ENCODE peak calls at places on chromosomes 16 and 17, in six cellular contexts. One of them, this sample, is unnamed.

GRCh38 chr17:58281511-58282011 is 826 bp upstream of the MPO start:
- DNase-seq in fibroblast of mammary gland: no peak
- DNase-seq in upper lobe of left lung: no peak
- DNase-seq in CD4-positive, alpha-beta T cell: no peak
- DNase-seq in fibroblast of lung: no peak
- DNase-seq in foreskin fibroblast: no peak
- DNase-seq in this sample: no peak

GRCh38 chr17:47099987-47100711 is 88.9 kb downstream of the CDC27 start:
- DNase-seq in fibroblast of mammary gland: peak
- DNase-seq in upper lobe of left lung: peak
- DNase-seq in CD4-positive, alpha-beta T cell: peak
- DNase-seq in fibroblast of lung: peak
- DNase-seq in foreskin fibroblast: peak
- DNase-seq in this sample: peak

GRCh38 chr17:75365009-75365930 is 40.2 kb downstream of the GRB2 start:
- DNase-seq in fibroblast of mammary gland: no peak
- DNase-seq in foreskin fibroblast: no peak
- DNase-seq in CD4-positive, alpha-beta T cell: no peak
- DNase-seq in fibroblast of lung: no peak
- DNase-seq in upper lobe of left lung: no peak
- DNase-seq in this sample: no peak

GRCh38 chr17:81641825-81642489 is 5.0 kb downstream of the TSPAN10 start:
- DNase-seq in fibroblast of mammary gland: peak
- DNase-seq in CD4-positive, alpha-beta T cell: no peak
- DNase-seq in upper lobe of left lung: no peak
- DNase-seq in fibroblast of lung: peak
- DNase-seq in foreskin fibroblast: peak
- DNase-seq in this sample: peak

GRCh38 chr17:56064506-56064905 is 88.8 kb upstream of the ANKFN1 start:
- DNase-seq in foreskin fibroblast: no peak
- DNase-seq in fibroblast of mammary gland: no peak
- DNase-seq in upper lobe of left lung: no peak
- DNase-seq in CD4-positive, alpha-beta T cell: no peak
- DNase-seq in fibroblast of lung: no peak
- DNase-seq in this sample: no peak

GRCh38 chr16:54268340-54268739 is 18.2 kb downstream of the IRX3 start:
- DNase-seq in fibroblast of mammary gland: no peak
- DNase-seq in foreskin fibroblast: no peak
- DNase-seq in upper lobe of left lung: no peak
- DNase-seq in CD4-positive, alpha-beta T cell: no peak
- DNase-seq in fibroblast of lung: no peak
- DNase-seq in this sample: no peak

GRCh38 chr17:79388556-79389295 is 222.1 kb downstream of the RBFOX3 start:
- DNase-seq in fibroblast of lung: peak
- DNase-seq in fibroblast of mammary gland: peak
- DNase-seq in CD4-positive, alpha-beta T cell: no peak
- DNase-seq in foreskin fibroblast: peak
- DNase-seq in upper lobe of left lung: peak
- DNase-seq in this sample: peak

GRCh38 chr17:27502526-27503324 is 46.5 kb downstream of the KSR1 start:
- DNase-seq in fibroblast of lung: peak
- DNase-seq in upper lobe of left lung: no peak
- DNase-seq in foreskin fibroblast: peak
- DNase-seq in CD4-positive, alpha-beta T cell: no peak
- DNase-seq in fibroblast of mammary gland: peak
- DNase-seq in this sample: peak

GRCh38 chr16:81366316-81366932 is 51.7 kb downstream of the GAN start:
- DNase-seq in fibroblast of lung: peak
- DNase-seq in foreskin fibroblast: peak
- DNase-seq in upper lobe of left lung: no peak
- DNase-seq in CD4-positive, alpha-beta T cell: no peak
- DNase-seq in fibroblast of mammary gland: peak
- DNase-seq in this sample: peak

GRCh38 chr16:19167710-19168172 is 299 bp upstream of the SYT17 start:
- DNase-seq in fibroblast of lung: peak
- DNase-seq in fibroblast of mammary gland: peak
- DNase-seq in upper lobe of left lung: peak
- DNase-seq in CD4-positive, alpha-beta T cell: peak
- DNase-seq in foreskin fibroblast: peak
- DNase-seq in this sample: peak

GRCh38 chr17:48215583-48216139 is 108.1 kb downstream of the SNX11 start:
- DNase-seq in foreskin fibroblast: peak
- DNase-seq in CD4-positive, alpha-beta T cell: no peak
- DNase-seq in fibroblast of lung: peak
- DNase-seq in fibroblast of mammary gland: peak
- DNase-seq in upper lobe of left lung: no peak
- DNase-seq in this sample: peak

GRCh38 chr17:73690581-73691135 is 46.4 kb upstream of the SDK2 start:
- DNase-seq in foreskin fibroblast: no peak
- DNase-seq in fibroblast of mammary gland: no peak
- DNase-seq in CD4-positive, alpha-beta T cell: no peak
- DNase-seq in upper lobe of left lung: no peak
- DNase-seq in fibroblast of lung: no peak
- DNase-seq in this sample: no peak

GRCh38 chr16:23182675-23183485 is at the start of gene SCNN1G:
- DNase-seq in fibroblast of lung: no peak
- DNase-seq in upper lobe of left lung: peak
- DNase-seq in CD4-positive, alpha-beta T cell: no peak
- DNase-seq in foreskin fibroblast: peak
- DNase-seq in fibroblast of mammary gland: no peak
- DNase-seq in this sample: no peak

GRCh38 chr17:27362503-27362902 is 68.6 kb downstream of the WSB1 start:
- DNase-seq in fibroblast of lung: no peak
- DNase-seq in foreskin fibroblast: no peak
- DNase-seq in CD4-positive, alpha-beta T cell: no peak
- DNase-seq in upper lobe of left lung: no peak
- DNase-seq in fibroblast of mammary gland: no peak
- DNase-seq in this sample: no peak

GRCh38 chr16:17283022-17283421 is 187.7 kb downstream of the XYLT1 start:
- DNase-seq in upper lobe of left lung: no peak
- DNase-seq in CD4-positive, alpha-beta T cell: no peak
- DNase-seq in fibroblast of lung: no peak
- DNase-seq in foreskin fibroblast: no peak
- DNase-seq in fibroblast of mammary gland: no peak
- DNase-seq in this sample: no peak

GRCh38 chr16:86602521-86602920 is 24.2 kb downstream of the FOXL1 start:
- DNase-seq in upper lobe of left lung: no peak
- DNase-seq in CD4-positive, alpha-beta T cell: no peak
- DNase-seq in foreskin fibroblast: no peak
- DNase-seq in fibroblast of lung: no peak
- DNase-seq in fibroblast of mammary gland: no peak
- DNase-seq in this sample: no peak

GRCh38 chr17:75238684-75239191 is 22.7 kb downstream of the GGA3 start:
- DNase-seq in fibroblast of lung: peak
- DNase-seq in foreskin fibroblast: peak
- DNase-seq in upper lobe of left lung: peak
- DNase-seq in fibroblast of mammary gland: peak
- DNase-seq in CD4-positive, alpha-beta T cell: peak
- DNase-seq in this sample: peak

GRCh38 chr17:29078183-29079045 is 35.5 kb downstream of the PIPOX start:
- DNase-seq in upper lobe of left lung: no peak
- DNase-seq in fibroblast of lung: no peak
- DNase-seq in CD4-positive, alpha-beta T cell: no peak
- DNase-seq in fibroblast of mammary gland: peak
- DNase-seq in foreskin fibroblast: peak
- DNase-seq in this sample: no peak

GRCh38 chr16:2223375-2224182 is at the start of gene E4F1:
- DNase-seq in fibroblast of lung: peak
- DNase-seq in upper lobe of left lung: peak
- DNase-seq in CD4-positive, alpha-beta T cell: peak
- DNase-seq in fibroblast of mammary gland: peak
- DNase-seq in foreskin fibroblast: peak
- DNase-seq in this sample: peak
- TF ChIP-seq CTCF in fibroblast of lung: no peak
- TF ChIP-seq CTCF in upper lobe of left lung: no peak
- TF ChIP-seq CTCF in CD4-positive, alpha-beta T cell: no peak
- TF ChIP-seq CTCF in fibroblast of mammary gland: no peak
- TF ChIP-seq CTCF in foreskin fibroblast: no peak
- TF ChIP-seq CTCF in this sample: peak

GRCh38 chr17:10357768-10358167 is 15.0 kb downstream of the MYH13 start:
- DNase-seq in fibroblast of mammary gland: no peak
- DNase-seq in fibroblast of lung: no peak
- DNase-seq in foreskin fibroblast: no peak
- DNase-seq in upper lobe of left lung: no peak
- DNase-seq in CD4-positive, alpha-beta T cell: no peak
- DNase-seq in this sample: no peak
- TF ChIP-seq CTCF in fibroblast of mammary gland: peak
- TF ChIP-seq CTCF in fibroblast of lung: no peak
- TF ChIP-seq CTCF in foreskin fibroblast: peak
- TF ChIP-seq CTCF in upper lobe of left lung: peak
- TF ChIP-seq CTCF in CD4-positive, alpha-beta T cell: peak
- TF ChIP-seq CTCF in this sample: peak

GRCh38 chr17:2421315-2422147 is 20.7 kb upstream of the MNT start:
- DNase-seq in CD4-positive, alpha-beta T cell: no peak
- DNase-seq in foreskin fibroblast: peak
- DNase-seq in upper lobe of left lung: no peak
- DNase-seq in fibroblast of mammary gland: peak
- DNase-seq in fibroblast of lung: peak
- DNase-seq in this sample: no peak
- TF ChIP-seq CTCF in CD4-positive, alpha-beta T cell: no peak
- TF ChIP-seq CTCF in foreskin fibroblast: no peak
- TF ChIP-seq CTCF in upper lobe of left lung: no peak
- TF ChIP-seq CTCF in fibroblast of mammary gland: peak
- TF ChIP-seq CTCF in fibroblast of lung: peak
- TF ChIP-seq CTCF in this sample: peak

DNA sequence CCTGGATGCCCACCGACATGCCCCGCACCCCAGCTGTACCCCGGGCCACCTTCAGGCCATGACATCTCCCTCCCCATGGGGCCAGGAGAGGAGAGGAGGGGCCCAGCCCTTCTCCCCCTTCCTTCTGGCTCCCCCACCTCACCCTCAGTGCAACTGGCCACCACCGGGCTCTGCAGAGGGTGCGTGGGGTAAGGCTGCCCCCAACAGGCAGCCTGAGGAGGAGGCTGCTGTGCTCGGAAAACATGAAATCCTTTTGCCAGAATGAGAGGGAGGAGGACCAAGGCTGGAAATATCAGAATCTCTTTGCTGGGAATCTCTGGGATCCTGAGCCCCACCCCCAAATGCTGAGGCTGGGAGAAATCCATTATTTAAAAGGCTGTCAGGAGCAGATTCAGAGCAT is 68.4 kb downstream of the CCT6B start:
- DNase-seq in fibroblast of lung: no peak
- DNase-seq in CD4-positive, alpha-beta T cell: peak
- DNase-seq in fibroblast of mammary gland: no peak
- DNase-seq in foreskin fibroblast: peak
- DNase-seq in upper lobe of left lung: no peak
- DNase-seq in this sample: no peak
- TF ChIP-seq CTCF in fibroblast of lung: peak
- TF ChIP-seq CTCF in CD4-positive, alpha-beta T cell: peak
- TF ChIP-seq CTCF in fibroblast of mammary gland: peak
- TF ChIP-seq CTCF in foreskin fibroblast: peak
- TF ChIP-seq CTCF in upper lobe of left lung: no peak
- TF ChIP-seq CTCF in this sample: peak

DNA sequence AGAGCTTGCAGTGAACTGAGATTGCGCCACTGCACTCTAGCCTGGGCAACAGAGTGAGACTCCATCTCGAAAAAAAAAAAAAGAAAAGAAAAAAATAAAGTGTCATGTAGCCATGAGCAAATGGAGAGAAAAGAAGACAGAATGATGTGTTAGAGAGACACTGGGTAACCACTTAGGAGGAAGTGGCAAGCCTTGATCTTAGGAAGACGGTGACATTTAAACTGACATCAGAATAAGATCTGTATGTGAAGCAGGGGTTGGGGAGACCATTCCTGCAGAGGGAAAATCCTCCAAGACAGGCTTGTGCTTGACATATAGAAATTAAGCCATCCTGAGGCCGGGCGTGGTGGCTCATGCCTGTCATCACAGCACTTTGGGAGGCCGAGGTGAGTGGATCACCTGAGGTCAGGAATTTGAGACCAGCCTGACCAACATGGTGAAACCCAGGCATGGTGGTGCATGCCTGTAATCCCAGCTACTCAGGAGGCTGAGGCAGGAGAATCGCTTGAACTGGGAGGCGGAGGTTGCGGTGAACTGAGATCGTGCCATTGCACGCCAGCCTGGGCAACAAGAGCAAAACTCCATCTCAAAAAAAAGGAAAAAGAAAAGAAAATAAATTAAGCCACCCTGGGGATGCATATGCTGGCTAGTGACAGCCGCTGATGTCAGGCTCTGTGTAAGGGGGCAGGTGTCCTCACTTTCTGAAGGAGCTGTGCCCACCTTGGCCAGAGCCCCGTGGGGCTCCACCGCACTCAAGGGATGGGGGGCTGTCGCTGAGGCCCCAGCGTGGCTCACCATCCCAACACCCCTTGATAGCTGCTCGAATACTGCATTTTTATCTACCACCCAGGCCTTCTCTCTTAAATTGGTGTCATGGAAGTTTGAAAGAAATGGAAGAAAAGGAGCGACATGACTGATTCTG is 13.1 kb upstream of the CYB5B start:
- DNase-seq in fibroblast of mammary gland: no peak
- DNase-seq in upper lobe of left lung: no peak
- DNase-seq in fibroblast of lung: no peak
- DNase-seq in CD4-positive, alpha-beta T cell: no peak
- DNase-seq in foreskin fibroblast: no peak
- DNase-seq in this sample: no peak
- TF ChIP-seq CTCF in fibroblast of mammary gland: no peak
- TF ChIP-seq CTCF in upper lobe of left lung: no peak
- TF ChIP-seq CTCF in fibroblast of lung: no peak
- TF ChIP-seq CTCF in CD4-positive, alpha-beta T cell: no peak
- TF ChIP-seq CTCF in foreskin fibroblast: no peak
- TF ChIP-seq CTCF in this sample: no peak

DNA sequence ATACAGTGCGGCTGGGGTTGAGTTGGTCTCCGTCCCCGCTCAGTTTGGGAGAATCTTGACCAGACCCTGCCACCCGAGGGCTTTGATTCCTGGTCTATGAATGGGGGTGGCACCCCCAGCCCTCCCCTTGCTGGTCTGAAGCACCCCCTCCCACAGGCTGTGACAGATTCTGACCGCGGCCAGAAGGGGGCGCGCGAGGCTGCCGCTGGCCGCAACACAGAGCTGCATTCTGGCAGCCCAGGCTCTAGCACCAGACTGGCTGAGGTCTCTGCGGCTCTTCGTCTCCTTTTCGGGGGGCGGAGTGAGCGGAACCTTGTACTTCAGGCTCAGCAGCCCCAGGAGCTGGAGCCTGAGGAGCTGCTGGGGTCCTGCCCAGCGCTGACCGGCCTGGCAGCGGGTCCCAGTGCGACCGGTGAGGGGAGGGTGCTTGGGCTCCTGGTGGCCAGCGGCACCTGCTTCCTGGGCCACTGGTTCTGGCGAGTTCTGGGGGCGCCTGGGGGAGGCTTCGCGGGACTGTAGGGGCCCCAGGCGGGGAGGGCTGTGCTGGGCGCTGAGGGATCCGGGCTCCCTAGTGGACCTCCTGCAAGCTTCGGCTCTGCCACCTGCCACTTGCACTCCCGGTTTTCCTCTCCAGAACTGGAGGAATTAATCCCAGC is 1011.6 kb downstream of the KCNJ18 start:
- DNase-seq in foreskin fibroblast: no peak
- DNase-seq in CD4-positive, alpha-beta T cell: no peak
- DNase-seq in fibroblast of lung: no peak
- DNase-seq in upper lobe of left lung: no peak
- DNase-seq in fibroblast of mammary gland: no peak
- DNase-seq in this sample: no peak
- TF ChIP-seq CTCF in foreskin fibroblast: no peak
- TF ChIP-seq CTCF in CD4-positive, alpha-beta T cell: no peak
- TF ChIP-seq CTCF in fibroblast of lung: no peak
- TF ChIP-seq CTCF in upper lobe of left lung: no peak
- TF ChIP-seq CTCF in fibroblast of mammary gland: no peak
- TF ChIP-seq CTCF in this sample: peak